ENCODE peak calls at places on chromosomes 3 and 15, in seven cellular contexts. I, V, P, E, T, H and Q are unnamed samples.

GRCh38 chr3:146390967-146391366 is 78.4 kb downstream of the PLSCR2 start:
- DNase-seq in I (no peak), E (no peak), V (no peak), H (no peak), T (no peak), P (no peak), Q (no peak)

GRCh38 chr3:196192036-196193001 is 18.9 kb downstream of the ZDHHC19 start:
- DNase-seq in H (peak), P (no peak), T (peak), I (no peak), V (peak), E (peak), Q (no peak)

GRCh38 chr15:53982281-53982680 is 4.0 kb downstream of the UNC13C start:
- DNase-seq in I (no peak), P (no peak), H (no peak), V (no peak), E (no peak), T (no peak), Q (no peak)

GRCh38 chr3:72907851-72908620 is 20.2 kb downstream of the GXYLT2 start:
- DNase-seq in P (no peak), H (no peak), T (no peak), E (no peak), V (peak), I (no peak), Q (no peak)

GRCh38 chr15:95848126-95848525 is 482.4 kb upstream of the NR2F2 start:
- DNase-seq in V (no peak), P (no peak), T (no peak), H (no peak), I (no peak), E (no peak), Q (no peak)

GRCh38 chr15:78317145-78317836 is 17.9 kb upstream of the SKIC8 start:
- DNase-seq in P (no peak), V (no peak), I (no peak), H (no peak), T (no peak), E (no peak), Q (no peak)

GRCh38 chr3:117645561-117646242 is 936.1 kb downstream of the TUSC7 start:
- DNase-seq in P (peak), V (no peak), H (no peak), E (no peak), I (no peak), T (no peak), Q (no peak)

GRCh38 chr3:118181274-118181673 is 853.4 kb downstream of the IGSF11 start:
- DNase-seq in P (no peak), H (no peak), V (no peak), I (no peak), E (no peak), T (no peak), Q (no peak)

GRCh38 chr3:7658294-7658693 is 797.4 kb downstream of the GRM7 start:
- DNase-seq in V (no peak), T (no peak), H (no peak), E (no peak), I (no peak), P (no peak), Q (no peak)

GRCh38 chr3:162354343-162354742 is 857.7 kb downstream of the OTOL1 start:
- DNase-seq in H (no peak), T (no peak), I (no peak), P (no peak), E (no peak), V (no peak), Q (no peak)

GRCh38 chr15:97909291-97909891 is 51.1 kb upstream of the ARRDC4 start:
- DNase-seq in V (peak), T (peak), P (no peak), I (peak), H (peak), E (peak), Q (no peak)

GRCh38 chr3:129015388-129016105 is 14.4 kb downstream of the EFCC1 start:
- DNase-seq in E (no peak), P (no peak), V (peak), I (no peak), T (no peak), H (peak), Q (no peak)

GRCh38 chr15:90934256-90934948 is 683 bp upstream of the UNC45A start:
- DNase-seq in E (peak), V (peak), H (peak), P (peak), T (peak), I (peak), Q (peak)

GRCh38 chr3:151107177-151107576 is 21.7 kb downstream of the MED12L start:
- DNase-seq in I (no peak), E (no peak), V (no peak), H (no peak), P (no peak), T (no peak), Q (no peak)

GRCh38 chr3:45754461-45754860 is 41.9 kb downstream of the SLC6A20 start:
- DNase-seq in V (no peak), I (no peak), P (no peak), H (no peak), E (no peak), T (no peak), Q (no peak)

GRCh38 chr3:105553851-105554250 is 187.1 kb downstream of the ALCAM start:
- DNase-seq in P (no peak), V (no peak), H (no peak), T (no peak), E (no peak), I (no peak), Q (no peak)

GRCh38 chr3:151276038-151277027 is 2.0 kb downstream of the P2RY14 start:
- DNase-seq in P (no peak), T (no peak), E (no peak), I (no peak), V (no peak), H (no peak), Q (no peak)

GRCh38 chr3:112778298-112779008 is 68.2 kb downstream of the CD200R1L start:
- DNase-seq in H (no peak), E (peak), V (no peak), T (no peak), I (no peak), P (no peak), Q (no peak)

GRCh38 chr3:124351430-124352142 is 359.7 kb upstream of the ROPN1 start:
- DNase-seq in V (no peak), P (peak), T (peak), E (peak), I (peak), H (no peak), Q (no peak)

GRCh38 chr3:13708871-13709595 is 160.1 kb downstream of the FBLN2 start:
- DNase-seq in I (no peak), T (no peak), V (no peak), H (no peak), E (no peak), P (no peak), Q (no peak)

GRCh38 chr3:59480486-59480995 is 430.7 kb upstream of the CFAP20DC start:
- DNase-seq in I (no peak), E (no peak), P (no peak), V (no peak), H (no peak), T (no peak), Q (no peak)

GRCh38 chr3:105613120-105613519 is 246.4 kb downstream of the ALCAM start:
- DNase-seq in H (no peak), V (no peak), I (no peak), E (no peak), T (no peak), P (no peak), Q (no peak)

GRCh38 chr3:143267984-143268383 is 148.4 kb downstream of the CHST2 start:
- DNase-seq in H (no peak), T (no peak), E (no peak), V (no peak), P (no peak), I (no peak), Q (no peak)

GRCh38 chr3:4561661-4562060 is 68.5 kb downstream of the ITPR1 start:
- DNase-seq in I (no peak), E (no peak), P (no peak), H (no peak), V (no peak), T (no peak), Q (no peak)

GRCh38 chr15:32053717-32054116 is 23.4 kb downstream of the CHRNA7 start:
- DNase-seq in P (no peak), I (no peak), H (no peak), E (no peak), T (no peak), V (no peak), Q (no peak)

GRCh38 chr15:47961401-47962090 is 159.2 kb upstream of the SLC24A5 start:
- DNase-seq in T (peak), H (no peak), E (no peak), V (no peak), P (no peak), I (no peak), Q (no peak)

GRCh38 chr15:96053039-96054021 is 277.2 kb upstream of the NR2F2 start:
- DNase-seq in E (no peak), T (peak), P (peak), V (peak), I (no peak), H (peak), Q (no peak)

GRCh38 chr3:194395767-194396527 is 3.1 kb downstream of the GP5 start:
- DNase-seq in T (no peak), P (peak), E (peak), H (peak), V (peak), I (no peak), Q (peak)